ENCODE peak calls at places on chromosomes 7 and 10, in six cellular contexts. One of them, this sample, is unnamed.

GRCh38 chr7:129825554-129826267 is 127.0 kb downstream of the UBE2H start:
- DNase-seq in endothelial cell: peak
- DNase-seq in NCI-H187: peak
- DNase-seq in mesendoderm: no peak
- DNase-seq in heart left ventricle: peak
- DNase-seq in KG1: peak
- DNase-seq in this sample: peak

GRCh38 chr7:71389976-71390375 is 258.0 kb downstream of the GALNT17 start:
- DNase-seq in endothelial cell: no peak
- DNase-seq in NCI-H187: no peak
- DNase-seq in mesendoderm: peak
- DNase-seq in heart left ventricle: no peak
- DNase-seq in KG1: no peak
- DNase-seq in this sample: no peak

GRCh38 chr7:73899731-73900142 is 38.8 kb downstream of the TMEM270 start:
- DNase-seq in endothelial cell: no peak
- DNase-seq in NCI-H187: no peak
- DNase-seq in mesendoderm: no peak
- DNase-seq in heart left ventricle: peak
- DNase-seq in KG1: no peak
- DNase-seq in this sample: no peak

GRCh38 chr7:28112883-28113540 is 67.6 kb downstream of the JAZF1 start:
- DNase-seq in endothelial cell: no peak
- DNase-seq in NCI-H187: no peak
- DNase-seq in mesendoderm: no peak
- DNase-seq in heart left ventricle: no peak
- DNase-seq in KG1: no peak
- DNase-seq in this sample: no peak

GRCh38 chr7:139743967-139744767 is 33.6 kb downstream of the HIPK2 start:
- DNase-seq in endothelial cell: no peak
- DNase-seq in NCI-H187: no peak
- DNase-seq in mesendoderm: no peak
- DNase-seq in heart left ventricle: no peak
- DNase-seq in KG1: no peak
- DNase-seq in this sample: no peak

GRCh38 chr10:51699145-51699474 is 285 bp downstream of the CSTF2T start:
- DNase-seq in endothelial cell: no peak
- DNase-seq in NCI-H187: no peak
- DNase-seq in mesendoderm: no peak
- DNase-seq in heart left ventricle: no peak
- DNase-seq in KG1: no peak
- DNase-seq in this sample: no peak

GRCh38 chr10:102646610-102647432 is 2.5 kb downstream of the TRIM8 start:
- DNase-seq in endothelial cell: no peak
- DNase-seq in NCI-H187: no peak
- DNase-seq in mesendoderm: no peak
- DNase-seq in heart left ventricle: peak
- DNase-seq in KG1: no peak
- DNase-seq in this sample: no peak

GRCh38 chr10:78063236-78063635 is 29.6 kb downstream of the RPS24 start:
- DNase-seq in endothelial cell: no peak
- DNase-seq in NCI-H187: no peak
- DNase-seq in mesendoderm: no peak
- DNase-seq in heart left ventricle: no peak
- DNase-seq in KG1: no peak
- DNase-seq in this sample: no peak

GRCh38 chr7:1706721-1707613 is 36.9 kb downstream of the ELFN1 start:
- DNase-seq in endothelial cell: no peak
- DNase-seq in NCI-H187: no peak
- DNase-seq in mesendoderm: no peak
- DNase-seq in heart left ventricle: no peak
- DNase-seq in KG1: no peak
- DNase-seq in this sample: peak

GRCh38 chr10:70958396-70958795 is 70.0 kb upstream of the PCBD1 start:
- DNase-seq in endothelial cell: no peak
- DNase-seq in NCI-H187: no peak
- DNase-seq in mesendoderm: no peak
- DNase-seq in heart left ventricle: no peak
- DNase-seq in KG1: no peak
- DNase-seq in this sample: no peak

GRCh38 chr10:9331583-9332008 is 1277.1 kb downstream of the GATA3 start:
- DNase-seq in endothelial cell: no peak
- DNase-seq in NCI-H187: no peak
- DNase-seq in mesendoderm: peak
- DNase-seq in heart left ventricle: no peak
- DNase-seq in KG1: peak
- DNase-seq in this sample: no peak

GRCh38 chr7:2301510-2301860 is 12.8 kb downstream of the SNX8 start:
- DNase-seq in endothelial cell: no peak
- DNase-seq in NCI-H187: no peak
- DNase-seq in mesendoderm: peak
- DNase-seq in heart left ventricle: no peak
- DNase-seq in KG1: no peak
- DNase-seq in this sample: no peak

This sample was measured in GM12891.